ENCODE peak calls at places on chromosomes 16 and 17, in eight cellular contexts. M is body of pancreas, B is sigmoid colon, Q is heart left ventricle, Y is testis, N is endothelial cell of umbilical vein, V is tibial nerve, W is A549. T is an unnamed sample.

GRCh38 chr17:29042679-29043538 is at the start of gene PIPOX:
- DNase-seq in M (peak), B (no peak), Q (no peak), Y (no peak), N (peak), V (no peak), W (peak), T (peak)

GRCh38 chr17:29278692-29279091 is 15.3 kb downstream of the NUFIP2 start:
- DNase-seq in M (no peak), B (no peak), Q (no peak), Y (no peak), N (no peak), V (no peak), W (no peak), T (no peak)

GRCh38 chr17:59437766-59438165 is 106.3 kb downstream of the YPEL2 start:
- DNase-seq in M (no peak), B (no peak), Q (no peak), Y (no peak), N (no peak), V (no peak), W (no peak), T (no peak)

GRCh38 chr16:61581417-61582046 is 454.7 kb downstream of the CDH8 start:
- DNase-seq in M (no peak), B (no peak), Q (no peak), Y (no peak), N (no peak), V (no peak), W (no peak), T (no peak)

GRCh38 chr17:55726440-55726839 is 3.8 kb upstream of the TMEM100 start:
- DNase-seq in M (peak), B (peak), Q (peak), Y (peak), N (peak), V (peak), W (peak), T (no peak)

GRCh38 chr17:16926591-16927451 is 45.1 kb downstream of the TNFRSF13B start:
- DNase-seq in M (no peak), B (peak), Q (no peak), Y (no peak), N (no peak), V (no peak), W (no peak), T (no peak)

GRCh38 chr16:86261379-86261778 is 248.9 kb upstream of the FOXF1 start:
- DNase-seq in M (no peak), B (no peak), Q (no peak), Y (peak), N (peak), V (no peak), W (peak), T (no peak)

GRCh38 chr17:62186841-62187240 is 121.8 kb upstream of the MED13 start:
- DNase-seq in M (no peak), B (no peak), Q (no peak), Y (no peak), N (no peak), V (no peak), W (no peak), T (no peak)

GRCh38 chr17:32498362-32498761 is 11.6 kb downstream of the CDK5R1 start:
- DNase-seq in M (no peak), B (peak), Q (no peak), Y (no peak), N (no peak), V (no peak), W (no peak), T (no peak)

GRCh38 chr17:7004398-7005253 is 7.8 kb upstream of the RNASEK start:
- DNase-seq in M (no peak), B (no peak), Q (no peak), Y (no peak), N (peak), V (no peak), W (peak), T (no peak)

GRCh38 chr17:72113751-72114150 is 7.1 kb upstream of the SOX9 start:
- DNase-seq in M (no peak), B (no peak), Q (peak), Y (no peak), N (no peak), V (no peak), W (no peak), T (no peak)

GRCh38 chr17:74531231-74531761 is at the start of gene CD300LB:
- DNase-seq in M (no peak), B (peak), Q (peak), Y (no peak), N (no peak), V (no peak), W (no peak), T (peak)

GRCh38 chr16:20874088-20874581 is 26.0 kb downstream of the DCUN1D3 start:
- DNase-seq in M (no peak), B (no peak), Q (no peak), Y (no peak), N (no peak), V (no peak), W (no peak), T (no peak)

GRCh38 chr17:59702304-59702703 is 4.9 kb downstream of the PTRH2 start:
- DNase-seq in M (no peak), B (no peak), Q (no peak), Y (no peak), N (no peak), V (no peak), W (no peak), T (no peak)

GRCh38 chr16:77931058-77931457 is 91.3 kb upstream of the CLEC3A start:
- DNase-seq in M (no peak), B (no peak), Q (no peak), Y (no peak), N (no peak), V (no peak), W (no peak), T (no peak)

GRCh38 chr17:35313875-35314409 is 59.5 kb downstream of the SLFN11 start:
- DNase-seq in M (no peak), B (no peak), Q (peak), Y (no peak), N (no peak), V (no peak), W (no peak), T (peak)

GRCh38 chr17:80229011-80229410 is 8.8 kb downstream of the SLC26A11 start:
- DNase-seq in M (no peak), B (no peak), Q (no peak), Y (no peak), N (no peak), V (no peak), W (no peak), T (no peak)

GRCh38 chr17:37671028-37671812 is 28.0 kb upstream of the DDX52 start:
- DNase-seq in M (no peak), B (no peak), Q (no peak), Y (no peak), N (no peak), V (no peak), W (no peak), T (peak)

GRCh38 chr16:28289106-28289505 is 3.2 kb upstream of the SBK1 start:
- DNase-seq in M (no peak), B (no peak), Q (no peak), Y (no peak), N (no peak), V (no peak), W (no peak), T (no peak)

GRCh38 chr16:71373073-71373472 is 14.6 kb downstream of the CALB2 start:
- DNase-seq in M (no peak), B (no peak), Q (no peak), Y (no peak), N (no peak), V (no peak), W (peak), T (no peak)

GRCh38 chr17:20109121-20109520 is 100.0 kb downstream of the SPECC1 start:
- DNase-seq in M (no peak), B (no peak), Q (no peak), Y (no peak), N (no peak), V (no peak), W (no peak), T (no peak)

GRCh38 chr17:73210002-73210678 is 17.3 kb downstream of the COG1 start:
- DNase-seq in M (no peak), B (no peak), Q (no peak), Y (no peak), N (no peak), V (no peak), W (no peak), T (no peak)

GRCh38 chr17:16880843-16881230 is 91.1 kb downstream of the TNFRSF13B start:
- DNase-seq in M (no peak), B (no peak), Q (no peak), Y (no peak), N (no peak), V (no peak), W (no peak), T (no peak)

GRCh38 chr17:83176272-83176955 is 97.0 kb downstream of the METRNL start:
- DNase-seq in M (no peak), B (peak), Q (no peak), Y (peak), N (no peak), V (peak), W (no peak), T (peak)

GRCh38 chr17:11506635-11507034 is 91.6 kb upstream of the DNAH9 start:
- DNase-seq in M (peak), B (no peak), Q (no peak), Y (peak), N (no peak), V (no peak), W (peak), T (no peak)

GRCh38 chr17:929547-929946 is 50.0 kb downstream of the NXN start:
- DNase-seq in M (no peak), B (no peak), Q (no peak), Y (no peak), N (no peak), V (no peak), W (no peak), T (no peak)

GRCh38 chr17:28384281-28385036 is 13.0 kb downstream of the SARM1 start:
- DNase-seq in M (peak), B (no peak), Q (peak), Y (peak), N (peak), V (no peak), W (no peak), T (peak)

GRCh38 chr17:42174126-42174783 is 6.7 kb downstream of the KCNH4 start:
- DNase-seq in M (no peak), B (no peak), Q (no peak), Y (no peak), N (no peak), V (no peak), W (no peak), T (no peak)

GRCh38 chr16:51880776-51881175 is 666.2 kb downstream of the TOX3 start:
- DNase-seq in M (no peak), B (no peak), Q (no peak), Y (no peak), N (no peak), V (no peak), W (peak), T (no peak)

GRCh38 chr16:89903908-89904515 is 14.7 kb upstream of the MC1R start:
- DNase-seq in M (no peak), B (peak), Q (no peak), Y (no peak), N (no peak), V (no peak), W (no peak), T (no peak)

GRCh38 chr16:89906141-89907025 is 12.3 kb upstream of the MC1R start:
- DNase-seq in M (no peak), B (no peak), Q (no peak), Y (no peak), N (no peak), V (no peak), W (no peak), T (no peak)

GRCh38 chr16:89902980-89903379 is 15.7 kb upstream of the MC1R start:
- DNase-seq in M (no peak), B (peak), Q (no peak), Y (no peak), N (no peak), V (no peak), W (no peak), T (no peak)

GRCh38 chr16:89905511-89906140 is 13.0 kb upstream of the MC1R start:
- DNase-seq in M (no peak), B (peak), Q (no peak), Y (no peak), N (no peak), V (no peak), W (no peak), T (no peak)

GRCh38 chr16:89904606-89905510 is 13.8 kb upstream of the MC1R start:
- DNase-seq in M (no peak), B (no peak), Q (no peak), Y (no peak), N (no peak), V (no peak), W (no peak), T (no peak)
- TF ChIP-seq POLR2A in M (no peak), B (no peak), Q (no peak), Y (no peak), N (no peak), V (no peak), W (no peak), T (no peak)

GRCh38 chr16:1072526-1073261 is at the start of gene SSTR5:
- DNase-seq in M (no peak), B (no peak), Q (no peak), Y (no peak), N (no peak), V (no peak), W (no peak), T (no peak)
- H3K4me3 ChIP-seq in M (no peak), B (no peak), Q (peak), Y (no peak), N (no peak), V (no peak), W (no peak), T (no peak)

GRCh38 chr16:11238272-11239202 is 17.5 kb downstream of the SOCS1 start:
- DNase-seq in M (no peak), B (no peak), Q (no peak), Y (no peak), N (no peak), V (no peak), W (no peak), T (no peak)

GRCh38 chr16:11236855-11237254 is 19.1 kb downstream of the SOCS1 start:
- DNase-seq in M (no peak), B (no peak), Q (no peak), Y (no peak), N (no peak), V (no peak), W (no peak), T (no peak)

GRCh38 chr16:11235703-11235991 is 20.4 kb downstream of the SOCS1 start:
- DNase-seq in M (peak), B (no peak), Q (no peak), Y (no peak), N (no peak), V (no peak), W (no peak), T (no peak)

GRCh38 chr16:11234884-11235702 is 20.9 kb downstream of the SOCS1 start:
- DNase-seq in M (no peak), B (no peak), Q (no peak), Y (no peak), N (no peak), V (no peak), W (no peak), T (no peak)

DNA sequence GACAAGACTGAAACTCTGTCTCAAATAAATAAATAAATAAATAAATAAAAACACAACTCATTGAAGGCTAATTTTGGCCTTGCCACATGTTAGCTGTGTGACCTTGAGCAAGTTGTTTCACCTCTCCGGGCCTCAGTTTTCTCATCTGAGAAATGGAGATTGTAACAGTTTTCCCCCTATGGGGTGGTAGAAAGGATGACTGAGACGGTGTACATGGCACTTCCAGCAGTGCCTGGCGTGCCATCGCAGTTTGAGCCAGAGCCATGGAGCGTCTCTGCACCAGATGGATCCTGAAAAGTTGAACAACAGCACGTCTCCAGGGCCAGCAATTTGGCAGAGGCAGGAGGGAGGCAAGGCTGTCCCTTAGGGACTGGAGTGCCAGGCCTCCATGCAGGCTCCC is 19.6 kb downstream of the SOCS1 start:
- DNase-seq in M (no peak), B (no peak), Q (no peak), Y (no peak), N (no peak), V (no peak), W (no peak), T (no peak)
- H3K27ac ChIP-seq in M (no peak), B (no peak), Q (no peak), Y (no peak), N (no peak), V (no peak), W (no peak), T (no peak)

GRCh38 chr16:87806608-87807546 is 41.1 kb upstream of the KLHDC4 start:
- DNase-seq in M (peak), B (peak), Q (peak), Y (peak), N (peak), V (no peak), W (peak), T (peak)
- TF ChIP-seq POLR2A in M (peak), B (no peak), Q (no peak), Y (no peak), N (no peak), V (no peak), W (peak), T (no peak)

T was measured in Peyer's patch.